ENCODE peak calls at places on chromosomes 3 and 15, in four cellular contexts. G is fibroblast of pulmonary artery, I is brain pericyte, A is left colon. E is an unnamed sample.
A peak's percentile ranks its signal among the peaks of the same experiment; 100 is the strongest.

GRCh38 chr15:35123743-35124142 is 38.6 kb upstream of the NANOGP8 start:
- DNase-seq in A (no peak), G (peak; percentile 30), I (no peak), E (no peak)

GRCh38 chr3:3170998-3171397 is 8.5 kb downstream of the CRBN start:
- DNase-seq in I (peak; percentile 4), A (no peak), G (peak; percentile 57), E (peak; percentile 10)

GRCh38 chr3:129007792-129008191 is 6.7 kb downstream of the EFCC1 start:
- DNase-seq in G (no peak), I (no peak), A (no peak), E (no peak)

GRCh38 chr3:99808163-99808794 is 9.4 kb upstream of the CMSS1 start:
- DNase-seq in A (peak; percentile 37), G (peak; percentile 90), I (peak; percentile 25), E (peak; percentile 57)

GRCh38 chr3:57079221-57079831 is 18.9 kb downstream of the SPATA12 start:
- DNase-seq in I (no peak), G (no peak), A (peak; percentile 54), E (no peak)

GRCh38 chr3:31247850-31248618 is 284.7 kb upstream of the STT3B start:
- DNase-seq in A (no peak), G (no peak), I (no peak), E (no peak)

GRCh38 chr3:10557783-10558373 is 52.5 kb upstream of the ATP2B2 start:
- DNase-seq in G (no peak), I (no peak), A (no peak), E (no peak)

GRCh38 chr15:88661041-88661765 is 22.4 kb downstream of the ISG20 start:
- DNase-seq in I (no peak), A (no peak), G (no peak), E (no peak)

GRCh38 chr3:139182598-139182997 is 137.9 kb upstream of the PRR23C start:
- DNase-seq in G (no peak), I (no peak), A (no peak), E (no peak)

GRCh38 chr3:3172627-3173026 is 6.9 kb downstream of the CRBN start:
- DNase-seq in I (no peak), A (no peak), G (no peak), E (no peak)

GRCh38 chr3:48709051-48709461 is 8.0 kb downstream of the IP6K2 start:
- DNase-seq in I (no peak), A (no peak), G (no peak), E (no peak)